ENCODE peak calls at places on chromosomes 1 and 21, in five cellular contexts. X, N, L, O and B are unnamed samples.
A peak's percentile ranks its signal among the peaks of the same experiment; 100 is the strongest.

GRCh38 chr1:169529068-169529642 is 43.4 kb upstream of the SLC19A2 start:
- DNase-seq in X (peak; percentile 80), N (no peak), L (no peak), O (no peak), B (no peak)

GRCh38 chr1:85830837-85831236 is 122.6 kb upstream of the ZNHIT6 start:
- DNase-seq in X (no peak), N (no peak), L (no peak), O (no peak), B (no peak)

GRCh38 chr1:55052221-55053142 is 13.1 kb downstream of the PCSK9 start:
- DNase-seq in X (no peak), N (no peak), L (no peak), O (no peak), B (no peak)

GRCh38 chr1:52359676-52360594 is 6.1 kb downstream of the CC2D1B start:
- DNase-seq in X (no peak), N (no peak), L (no peak), O (no peak), B (no peak)

GRCh38 chr1:178724734-178725602 is at the start of gene RALGPS2:
- DNase-seq in X (peak; percentile 73), N (peak; percentile 89), L (peak; percentile 84), O (peak; percentile 27), B (peak; percentile 22)

GRCh38 chr1:40711465-40712404 is 20.2 kb downstream of the NFYC start:
- DNase-seq in X (peak; percentile 10), N (peak; percentile 76), L (peak; percentile 42), O (no peak), B (peak; percentile 45)

GRCh38 chr1:241802849-241803248 is 45.2 kb upstream of the EXO1 start:
- DNase-seq in X (no peak), N (no peak), L (no peak), O (no peak), B (no peak)

GRCh38 chr1:55827350-55827749 is 612.2 kb upstream of the USP24 start:
- DNase-seq in X (peak; percentile 40), N (peak; percentile 94), L (no peak), O (no peak), B (peak; percentile 95)

GRCh38 chr1:178649582-178650350 is 75.3 kb upstream of the RALGPS2 start:
- DNase-seq in X (no peak), N (no peak), L (no peak), O (no peak), B (no peak)

GRCh38 chr1:16607433-16607851 is 5.9 kb downstream of the NBPF1 start:
- DNase-seq in X (no peak), N (no peak), L (no peak), O (no peak), B (no peak)

GRCh38 chr21:45427331-45428271 is 22.6 kb downstream of the COL18A1 start:
- DNase-seq in X (peak; percentile 83), N (peak; percentile 96), L (peak; percentile 81), O (no peak), B (peak; percentile 99)

GRCh38 chr1:84884671-84885389 is 8.2 kb downstream of the LPAR3 start:
- DNase-seq in X (no peak), N (peak; percentile 46), L (no peak), O (no peak), B (no peak)

GRCh38 chr1:243421784-243422183 is 165.9 kb downstream of the SDCCAG8 start:
- DNase-seq in X (peak; percentile 41), N (peak; percentile 87), L (no peak), O (no peak), B (peak; percentile 75)

GRCh38 chr1:181033799-181034391 is at the start of gene MR1:
- DNase-seq in X (peak; percentile 65), N (peak; percentile 88), L (peak; percentile 91), O (peak; percentile 19), B (peak; percentile 47)

GRCh38 chr1:227353186-227353585 is 34.9 kb upstream of the CDC42BPA start:
- DNase-seq in X (no peak), N (no peak), L (no peak), O (no peak), B (no peak)

GRCh38 chr1:230641346-230641745 is 935 bp upstream of the COG2 start:
- DNase-seq in X (no peak), N (peak; percentile 13), L (no peak), O (no peak), B (peak; percentile 30)

GRCh38 chr1:243798726-243799125 is 51.3 kb downstream of the AKT3 start:
- DNase-seq in X (no peak), N (peak; percentile 96), L (peak; percentile 7), O (no peak), B (peak; percentile 90)

GRCh38 chr21:34227386-34227852 is 136.4 kb upstream of the KCNE2 start:
- DNase-seq in X (no peak), N (no peak), L (no peak), O (no peak), B (peak; percentile 70)

GRCh38 chr1:202908998-202909397 is 18.0 kb downstream of the KLHL12 start:
- DNase-seq in X (no peak), N (no peak), L (no peak), O (no peak), B (no peak)

GRCh38 chr1:117534995-117535467 is 70.8 kb upstream of the TENT5C start:
- DNase-seq in X (peak; percentile 76), N (peak; percentile 87), L (peak; percentile 47), O (peak; percentile 22), B (peak; percentile 62)

GRCh38 chr1:155970531-155971167 is 7.7 kb downstream of the ARHGEF2 start:
- DNase-seq in X (peak; percentile 73), N (peak; percentile 94), L (peak; percentile 91), O (no peak), B (peak; percentile 71)

GRCh38 chr1:155966750-155967149 is 11.6 kb downstream of the ARHGEF2 start:
- DNase-seq in X (no peak), N (no peak), L (no peak), O (no peak), B (no peak)

GRCh38 chr1:155967410-155968400 is 10.6 kb downstream of the ARHGEF2 start:
- DNase-seq in X (no peak), N (no peak), L (peak; percentile 77), O (no peak), B (no peak)

GRCh38 chr1:155968670-155969069 is 9.7 kb downstream of the ARHGEF2 start:
- DNase-seq in X (no peak), N (no peak), L (no peak), O (no peak), B (no peak)

DNA sequence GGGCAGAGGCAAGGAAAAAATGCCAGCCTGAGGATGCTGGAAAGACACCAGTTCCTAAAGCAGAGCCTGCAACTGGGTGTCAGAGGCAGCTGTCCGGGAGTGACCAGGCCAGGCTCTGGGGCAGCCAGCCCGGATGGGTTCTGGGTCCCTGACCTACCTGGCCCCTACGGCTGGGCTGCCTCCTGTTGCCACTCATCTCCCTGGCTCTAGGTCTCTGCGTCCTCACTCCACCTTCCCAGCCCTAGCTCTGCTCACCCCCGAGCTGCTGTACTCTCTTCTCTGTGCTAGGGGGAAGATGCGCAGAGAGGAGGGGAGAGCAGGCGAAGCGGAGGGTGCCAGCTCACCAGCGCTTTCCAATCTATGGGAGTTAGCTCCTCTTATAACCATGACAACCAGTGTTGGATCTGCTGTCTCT is 9.0 kb downstream of the ARHGEF2 start:
- DNase-seq in X (no peak), N (no peak), L (no peak), O (no peak), B (no peak)
- H3K27ac ChIP-seq in X (peak overlapping the region; percentile 21), N (peak overlapping the region; percentile 85), L (peak overlapping the region; percentile 44), O (peak overlapping the region; percentile 62), B (no peak overlapping the region)

GRCh38 chr1:31787786-31788137 is 23.6 kb upstream of the ADGRB2 start:
- DNase-seq in X (no peak), N (no peak), L (no peak), O (no peak), B (no peak)
- H3K4me3 ChIP-seq in X (no peak overlapping the region), N (peak overlapping the region; percentile 81), L (no peak overlapping the region), O (peak overlapping the region; percentile 57), B (peak overlapping the region; percentile 73)

GRCh38 chr1:109531205-109531779 is 8.4 kb upstream of the GPR61 start:
- DNase-seq in X (no peak), N (no peak), L (no peak), O (no peak), B (no peak)
- H3K27ac ChIP-seq in X (no peak overlapping the region), N (no peak overlapping the region), L (no peak overlapping the region), O (peak overlapping the region; percentile 17), B (no peak overlapping the region)

GRCh38 chr1:17914987-17915386 is 159.9 kb downstream of the ACTL8 start:
- DNase-seq in X (no peak), N (no peak), L (no peak), O (no peak), B (no peak)

GRCh38 chr1:17911789-17912188 is 156.7 kb downstream of the ACTL8 start:
- DNase-seq in X (no peak), N (no peak), L (no peak), O (no peak), B (no peak)

GRCh38 chr1:17914142-17914541 is 159.0 kb downstream of the ACTL8 start:
- DNase-seq in X (no peak), N (no peak), L (no peak), O (no peak), B (no peak)

GRCh38 chr1:17912491-17912890 is 157.4 kb downstream of the ACTL8 start:
- DNase-seq in X (no peak), N (no peak), L (no peak), O (no peak), B (no peak)

GRCh38 chr1:17913326-17914115 is 158.4 kb downstream of the ACTL8 start:
- DNase-seq in X (no peak), N (no peak), L (no peak), O (no peak), B (no peak)
- H3K4me3 ChIP-seq in X (no peak overlapping the region), N (no peak overlapping the region), L (no peak overlapping the region), O (no peak overlapping the region), B (no peak overlapping the region)

DNA sequence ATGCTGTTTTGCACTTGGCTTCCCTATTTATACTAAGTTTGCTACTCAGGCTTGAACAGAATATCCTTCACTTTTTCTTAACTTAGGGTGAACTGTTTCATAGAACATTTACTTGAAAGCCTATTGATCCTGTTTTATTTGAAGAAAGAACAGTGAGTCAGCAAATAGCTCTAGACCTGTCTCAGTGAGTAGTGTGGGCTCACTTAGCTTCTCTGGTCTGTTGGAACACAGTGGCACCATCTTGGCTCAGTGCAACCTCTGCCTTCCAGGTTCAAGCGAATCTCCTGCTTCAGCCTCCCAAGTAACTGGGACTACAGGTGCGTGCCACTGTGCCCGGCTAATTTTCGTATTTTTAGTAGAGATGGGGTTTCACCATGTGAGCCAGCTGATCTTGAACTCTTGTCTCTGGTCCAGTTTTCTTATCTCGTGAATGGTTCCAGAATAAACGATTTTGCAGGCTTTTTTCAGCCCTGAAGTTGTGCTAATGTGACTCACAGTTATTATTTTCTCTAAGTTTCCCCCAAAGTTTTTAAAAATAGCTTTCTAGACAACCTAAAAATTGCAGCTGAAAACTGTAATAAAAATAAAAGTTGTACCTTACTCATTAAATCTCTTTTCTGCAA is 76.8 kb downstream of the KIF1B start:
- DNase-seq in X (no peak), N (no peak), L (no peak), O (no peak), B (no peak)
- H3K27ac ChIP-seq in X (no peak overlapping the region), N (no peak overlapping the region), L (no peak overlapping the region), O (no peak overlapping the region), B (no peak overlapping the region)